ENCODE peak calls at places on chromosomes 11 and 22, in four cellular contexts. R, Z, J and A are unnamed samples.
A peak's percentile ranks its signal among the peaks of the same experiment; 100 is the strongest.

GRCh38 chr11:86660011-86660595 is 12.3 kb downstream of the ME3 start:
- DNase-seq in Z (no peak), R (no peak), J (no peak), A (peak; percentile 30)

GRCh38 chr22:25177895-25178294 is 21.8 kb upstream of the CRYBB3 start:
- DNase-seq in R (no peak), Z (no peak), J (no peak), A (no peak)

GRCh38 chr22:36153756-36154155 is 6.8 kb downstream of the APOL3 start:
- DNase-seq in Z (no peak), R (no peak), J (no peak), A (no peak)

GRCh38 chr22:45976351-45977002 is 485 bp downstream of the WNT7B start:
- DNase-seq in R (no peak), Z (no peak), J (no peak), A (no peak)

GRCh38 chr11:250740-251299 is 14.0 kb downstream of the PSMD13 start:
- DNase-seq in R (no peak), J (no peak), Z (peak; percentile 67), A (peak; percentile 21)

GRCh38 chr11:31387379-31387778 is 17.7 kb downstream of the DNAJC24 start:
- DNase-seq in Z (no peak), R (no peak), J (no peak), A (no peak)

GRCh38 chr22:23394525-23395326 is 185.4 kb downstream of the IGLL1 start:
- DNase-seq in Z (no peak), J (no peak), R (no peak), A (no peak)

GRCh38 chr11:133922078-133922870 is 34.5 kb downstream of the IGSF9B start:
- DNase-seq in J (no peak), R (no peak), Z (no peak), A (no peak)

GRCh38 chr11:2468363-2469240 is 23.8 kb downstream of the KCNQ1 start:
- DNase-seq in J (no peak), Z (peak; percentile 1), R (no peak), A (no peak)

GRCh38 chr11:45501277-45501979 is 164.0 kb downstream of the CHST1 start:
- DNase-seq in J (no peak), R (no peak), Z (peak; percentile 60), A (no peak)

GRCh38 chr11:114562166-114562916 is 2.7 kb upstream of the NXPE1 start:
- DNase-seq in R (no peak), Z (peak; percentile 28), J (no peak), A (no peak)

GRCh38 chr11:111395749-111396148 is 16.7 kb upstream of the POU2AF1 start:
- DNase-seq in Z (no peak), J (no peak), R (no peak), A (no peak)

GRCh38 chr11:70527046-70527395 is 128.7 kb downstream of the CTTN start:
- DNase-seq in J (no peak), Z (no peak), R (no peak), A (no peak)

GRCh38 chr11:73345481-73346147 is 30.6 kb upstream of the RELT start:
- DNase-seq in J (no peak), R (no peak), Z (no peak), A (no peak)
- H3K27ac ChIP-seq in J (no peak overlapping the region), R (no peak overlapping the region), Z (no peak overlapping the region), A (no peak overlapping the region)

DNA sequence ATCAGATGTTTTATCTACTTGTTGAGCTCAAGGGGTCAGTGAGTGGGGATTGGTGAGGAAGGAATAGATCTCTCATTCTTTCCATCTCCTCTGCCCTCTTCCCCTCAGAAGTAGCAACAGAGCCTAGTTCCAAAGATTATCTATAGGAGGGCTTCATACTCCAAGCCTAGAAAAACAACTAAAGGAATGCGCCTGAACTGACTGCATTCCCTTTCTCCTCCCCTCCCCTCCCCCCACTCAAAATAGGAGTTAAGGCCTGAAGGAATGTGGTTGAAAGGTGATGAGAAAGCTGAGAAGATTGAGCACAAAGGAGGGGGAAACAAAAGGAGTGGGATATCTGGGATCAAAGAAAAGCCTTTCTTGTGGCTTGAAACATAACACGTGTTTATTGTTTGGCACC is 10.5 kb downstream of the EMSY start:
- DNase-seq in R (no peak), Z (no peak), J (no peak), A (no peak)
- H3K27ac ChIP-seq in R (no peak overlapping the region), Z (peak overlapping the region; percentile 43), J (no peak overlapping the region), A (no peak overlapping the region)

GRCh38 chr11:129740877-129741276 is 74.8 kb upstream of the TMEM45B start:
- DNase-seq in Z (no peak), R (no peak), J (no peak), A (no peak)

GRCh38 chr11:129738242-129738641 is 77.4 kb upstream of the TMEM45B start:
- DNase-seq in R (no peak), J (no peak), Z (no peak), A (no peak)

GRCh38 chr11:129739339-129739738 is 76.3 kb upstream of the TMEM45B start:
- DNase-seq in Z (no peak), J (no peak), R (no peak), A (no peak)

GRCh38 chr11:129737535-129738230 is 78.0 kb upstream of the TMEM45B start:
- DNase-seq in R (no peak), J (no peak), Z (no peak), A (no peak)

DNA sequence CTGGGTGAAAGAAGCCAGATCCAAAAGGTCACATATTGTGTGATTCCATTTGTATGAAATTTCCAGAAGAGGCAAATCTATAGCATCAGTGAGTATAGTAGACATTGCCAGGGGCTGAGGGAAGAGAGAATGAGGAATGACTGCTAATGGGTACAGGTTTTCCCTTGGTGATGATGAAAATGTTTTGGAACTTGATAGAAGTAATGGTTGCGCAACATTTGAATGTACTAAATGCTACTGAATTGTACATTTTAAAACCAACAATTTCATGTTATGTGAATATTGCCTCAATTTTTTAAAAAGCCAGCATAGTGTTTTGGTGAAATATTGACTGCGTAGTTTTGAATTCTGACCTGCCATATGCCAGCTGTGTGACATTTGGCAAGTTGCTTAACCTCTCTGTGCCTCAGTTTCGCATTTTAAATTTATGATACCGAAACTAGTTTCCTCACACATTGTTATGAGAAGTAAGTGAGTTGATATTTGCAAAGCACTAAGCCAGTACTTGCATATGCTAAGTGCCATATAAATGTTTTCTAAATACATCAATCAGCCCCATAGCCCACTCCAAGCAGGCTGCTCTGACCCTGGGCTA is 75.4 kb upstream of the TMEM45B start:
- DNase-seq in J (no peak), Z (no peak), R (no peak), A (no peak)
- H3K27ac ChIP-seq in J (no peak overlapping the region), Z (no peak overlapping the region), R (no peak overlapping the region), A (no peak overlapping the region)

GRCh38 chr11:75520688-75521087 is 5.1 kb downstream of the GDPD5 start:
- DNase-seq in R (no peak), Z (no peak), J (no peak), A (no peak)
- H3K27ac ChIP-seq in R (no peak overlapping the region), Z (no peak overlapping the region), J (no peak overlapping the region), A (no peak overlapping the region)